ENCODE peak calls at places on chromosomes 13 and 19, in five cellular contexts. C is posterior vena cava, U is head of caudate nucleus, O is GDM1, F is NCI-H1417. L is an unnamed sample.

GRCh38 chr13:88675997-88676396 is 1004.8 kb downstream of the SLITRK5 start:
- DNase-seq in C (no peak), F (no peak), U (no peak), O (no peak), L (no peak)

GRCh38 chr13:31204592-31204991 is 4.8 kb downstream of the B3GLCT start:
- DNase-seq in O (no peak), C (no peak), U (no peak), F (no peak), L (no peak)

GRCh38 chr13:106689906-106690305 is 122.0 kb upstream of the ARGLU1 start:
- DNase-seq in O (no peak), U (no peak), C (no peak), F (no peak), L (no peak)

GRCh38 chr19:16676101-16676798 is 15.3 kb downstream of the TMEM38A start:
- DNase-seq in C (no peak), U (no peak), O (no peak), F (no peak), L (peak)

GRCh38 chr19:47461876-47462275 is 9.8 kb downstream of the SLC8A2 start:
- DNase-seq in O (no peak), F (no peak), U (no peak), C (no peak), L (no peak)

GRCh38 chr19:3471954-3472655 is 8.2 kb downstream of the SMIM24 start:
- DNase-seq in U (peak), O (no peak), F (no peak), C (no peak), L (peak)

GRCh38 chr19:16477311-16477710 is 5.5 kb upstream of the EPS15L1 start:
- DNase-seq in C (no peak), O (no peak), F (no peak), U (no peak), L (no peak)

GRCh38 chr13:104389722-104390121 is 1323.5 kb upstream of the SLC10A2 start:
- DNase-seq in U (no peak), C (no peak), O (no peak), F (peak), L (no peak)

GRCh38 chr13:20428666-20429644 is 96.7 kb downstream of the CRYL1 start:
- DNase-seq in F (no peak), O (no peak), C (no peak), U (no peak), L (no peak)

GRCh38 chr13:77918391-77919261 is at the start of gene EDNRB:
- DNase-seq in U (peak), C (peak), F (no peak), O (no peak), L (no peak)

GRCh38 chr19:33175886-33176669 is 18.1 kb upstream of the LRP3 start:
- DNase-seq in O (no peak), F (no peak), U (no peak), C (no peak), L (peak)

GRCh38 chr19:52600639-52601024 is 30.5 kb downstream of the ZNF701 start:
- DNase-seq in F (no peak), C (no peak), U (no peak), O (no peak), L (peak)

GRCh38 chr13:27174766-27175455 is 3.3 kb upstream of the USP12 start:
- DNase-seq in C (no peak), U (no peak), F (no peak), O (no peak), L (no peak)

GRCh38 chr19:20259615-20260014 is 92.6 kb downstream of the ZNF486 start:
- DNase-seq in U (no peak), C (no peak), F (no peak), O (no peak), L (no peak)

GRCh38 chr13:23858586-23858985 is 30.6 kb downstream of the MIPEP start:
- DNase-seq in U (no peak), F (no peak), C (no peak), O (no peak), L (no peak)

GRCh38 chr13:57740719-57741118 is 109.2 kb downstream of the PCDH17 start:
- DNase-seq in F (no peak), C (no peak), O (no peak), U (peak), L (no peak)

GRCh38 chr13:31234729-31235128 is 35.0 kb downstream of the B3GLCT start:
- DNase-seq in U (no peak), F (no peak), O (no peak), C (no peak), L (no peak)

GRCh38 chr13:113589251-113589960 is 4.9 kb downstream of the TFDP1 start:
- DNase-seq in C (peak), U (peak), O (no peak), F (no peak), L (no peak)

GRCh38 chr13:50072676-50073075 is 57.4 kb downstream of the KCNRG start:
- DNase-seq in U (no peak), O (no peak), C (no peak), F (no peak), L (no peak)

GRCh38 chr13:109802936-109803335 is 16.6 kb upstream of the IRS2 start:
- DNase-seq in O (no peak), C (no peak), U (no peak), F (no peak), L (no peak)

GRCh38 chr13:113449693-113450347 is 3.5 kb downstream of the ADPRHL1 start:
- DNase-seq in O (no peak), U (no peak), F (no peak), C (peak), L (no peak)

GRCh38 chr13:98846991-98847390 is 94.5 kb upstream of the SLC15A1 start:
- DNase-seq in O (no peak), U (no peak), F (no peak), C (no peak), L (no peak)

GRCh38 chr13:28204690-28205443 is 66.5 kb downstream of the PAN3 start:
- DNase-seq in F (no peak), U (no peak), O (no peak), C (no peak), L (no peak)

GRCh38 chr13:28498481-28499115 is 3.7 kb upstream of the FLT1 start:
- DNase-seq in C (no peak), U (no peak), O (no peak), F (no peak), L (no peak)

GRCh38 chr13:25784119-25784518 is 267.7 kb downstream of the SHISA2 start:
- DNase-seq in U (no peak), C (no peak), F (no peak), O (no peak), L (no peak)

GRCh38 chr19:33647146-33647545 is 25.4 kb downstream of the CHST8 start:
- DNase-seq in C (no peak), F (no peak), U (peak), O (no peak), L (no peak)

GRCh38 chr19:29779921-29780320 is 31.9 kb upstream of the CCNE1 start:
- DNase-seq in C (no peak), U (no peak), O (no peak), F (no peak), L (no peak)

L was measured in HL-60.